ENCODE peak calls at places on chromosomes 3 and 15, in four cellular contexts. One of them, this sample, is unnamed.

GRCh38 chr15:74464897-74465296 is 3.9 kb upstream of the UBL7 start:
- DNase-seq in endothelial cell: no peak
- DNase-seq in A549: no peak
- DNase-seq in stimulated activated CD4-positive, alpha-beta T cell treated with anti-CD3 and anti-CD28 coated beads, Interleukin-15, amount 100 ng/mL, for 1 hour: no peak
- DNase-seq in this sample: no peak

GRCh38 chr15:71136159-71137137 is 21.2 kb downstream of the THSD4 start:
- DNase-seq in endothelial cell: no peak
- DNase-seq in A549: peak; percentile 70
- DNase-seq in stimulated activated CD4-positive, alpha-beta T cell treated with anti-CD3 and anti-CD28 coated beads, Interleukin-15, amount 100 ng/mL, for 1 hour: no peak
- DNase-seq in this sample: no peak

GRCh38 chr3:62567097-62568021 is 194.0 kb upstream of the FEZF2 start:
- DNase-seq in endothelial cell: no peak
- DNase-seq in A549: no peak
- DNase-seq in stimulated activated CD4-positive, alpha-beta T cell treated with anti-CD3 and anti-CD28 coated beads, Interleukin-15, amount 100 ng/mL, for 1 hour: no peak
- DNase-seq in this sample: no peak

GRCh38 chr3:162491957-162492356 is 995.3 kb downstream of the OTOL1 start:
- DNase-seq in endothelial cell: no peak
- DNase-seq in A549: no peak
- DNase-seq in stimulated activated CD4-positive, alpha-beta T cell treated with anti-CD3 and anti-CD28 coated beads, Interleukin-15, amount 100 ng/mL, for 1 hour: no peak
- DNase-seq in this sample: no peak

GRCh38 chr3:50227390-50228183 is 8.4 kb upstream of the GNAI2 start:
- DNase-seq in endothelial cell: peak; percentile 87
- DNase-seq in A549: peak; percentile 87
- DNase-seq in stimulated activated CD4-positive, alpha-beta T cell treated with anti-CD3 and anti-CD28 coated beads, Interleukin-15, amount 100 ng/mL, for 1 hour: peak; percentile 86
- DNase-seq in this sample: peak; percentile 86

GRCh38 chr3:187025656-187026320 is 95.5 kb downstream of the ST6GAL1 start:
- DNase-seq in endothelial cell: no peak
- DNase-seq in A549: no peak
- DNase-seq in stimulated activated CD4-positive, alpha-beta T cell treated with anti-CD3 and anti-CD28 coated beads, Interleukin-15, amount 100 ng/mL, for 1 hour: no peak
- DNase-seq in this sample: no peak

GRCh38 chr3:183123891-183124290 is 24.6 kb upstream of the MCCC1 start:
- DNase-seq in endothelial cell: no peak
- DNase-seq in A549: no peak
- DNase-seq in stimulated activated CD4-positive, alpha-beta T cell treated with anti-CD3 and anti-CD28 coated beads, Interleukin-15, amount 100 ng/mL, for 1 hour: no peak
- DNase-seq in this sample: no peak

GRCh38 chr3:55557549-55557948 is 70.4 kb upstream of the WNT5A start:
- DNase-seq in endothelial cell: no peak
- DNase-seq in A549: no peak
- DNase-seq in stimulated activated CD4-positive, alpha-beta T cell treated with anti-CD3 and anti-CD28 coated beads, Interleukin-15, amount 100 ng/mL, for 1 hour: no peak
- DNase-seq in this sample: no peak

GRCh38 chr3:53650424-53650823 is 156.0 kb downstream of the CACNA1D start:
- DNase-seq in endothelial cell: no peak
- DNase-seq in A549: no peak
- DNase-seq in stimulated activated CD4-positive, alpha-beta T cell treated with anti-CD3 and anti-CD28 coated beads, Interleukin-15, amount 100 ng/mL, for 1 hour: no peak
- DNase-seq in this sample: no peak

GRCh38 chr15:89395461-89395875 is 60.8 kb upstream of the POLG start:
- DNase-seq in endothelial cell: no peak
- DNase-seq in A549: no peak
- DNase-seq in stimulated activated CD4-positive, alpha-beta T cell treated with anti-CD3 and anti-CD28 coated beads, Interleukin-15, amount 100 ng/mL, for 1 hour: no peak
- DNase-seq in this sample: no peak

GRCh38 chr3:40386213-40386612 is 771 bp upstream of the ENTPD3 start:
- DNase-seq in endothelial cell: no peak
- DNase-seq in A549: no peak
- DNase-seq in stimulated activated CD4-positive, alpha-beta T cell treated with anti-CD3 and anti-CD28 coated beads, Interleukin-15, amount 100 ng/mL, for 1 hour: no peak
- DNase-seq in this sample: no peak

GRCh38 chr15:91472316-91472756 is 372.3 kb downstream of the SV2B start:
- DNase-seq in endothelial cell: no peak
- DNase-seq in A549: no peak
- DNase-seq in stimulated activated CD4-positive, alpha-beta T cell treated with anti-CD3 and anti-CD28 coated beads, Interleukin-15, amount 100 ng/mL, for 1 hour: no peak
- DNase-seq in this sample: no peak

GRCh38 chr3:37700849-37701248 is 160.8 kb upstream of the CTDSPL start:
- DNase-seq in endothelial cell: no peak
- DNase-seq in A549: no peak
- DNase-seq in stimulated activated CD4-positive, alpha-beta T cell treated with anti-CD3 and anti-CD28 coated beads, Interleukin-15, amount 100 ng/mL, for 1 hour: no peak
- DNase-seq in this sample: no peak

GRCh38 chr15:45122719-45123118 is 7.0 kb downstream of the DUOXA1 start:
- DNase-seq in endothelial cell: no peak
- DNase-seq in A549: no peak
- DNase-seq in stimulated activated CD4-positive, alpha-beta T cell treated with anti-CD3 and anti-CD28 coated beads, Interleukin-15, amount 100 ng/mL, for 1 hour: no peak
- DNase-seq in this sample: no peak

GRCh38 chr3:10883478-10884234 is 67.6 kb downstream of the SLC6A11 start:
- DNase-seq in endothelial cell: peak; percentile 51
- DNase-seq in A549: peak; percentile 18
- DNase-seq in stimulated activated CD4-positive, alpha-beta T cell treated with anti-CD3 and anti-CD28 coated beads, Interleukin-15, amount 100 ng/mL, for 1 hour: no peak
- DNase-seq in this sample: no peak

GRCh38 chr3:30631237-30631961 is 25.0 kb downstream of the TGFBR2 start:
- DNase-seq in endothelial cell: no peak
- DNase-seq in A549: no peak
- DNase-seq in stimulated activated CD4-positive, alpha-beta T cell treated with anti-CD3 and anti-CD28 coated beads, Interleukin-15, amount 100 ng/mL, for 1 hour: no peak
- DNase-seq in this sample: no peak

GRCh38 chr3:128152419-128153155 is 694 bp upstream of the EEFSEC start:
- DNase-seq in endothelial cell: no peak
- DNase-seq in A549: no peak
- DNase-seq in stimulated activated CD4-positive, alpha-beta T cell treated with anti-CD3 and anti-CD28 coated beads, Interleukin-15, amount 100 ng/mL, for 1 hour: no peak
- DNase-seq in this sample: no peak

GRCh38 chr3:100254168-100254777 is 6.5 kb upstream of the TBC1D23 start:
- DNase-seq in endothelial cell: peak; percentile 53
- DNase-seq in A549: peak; percentile 42
- DNase-seq in stimulated activated CD4-positive, alpha-beta T cell treated with anti-CD3 and anti-CD28 coated beads, Interleukin-15, amount 100 ng/mL, for 1 hour: no peak
- DNase-seq in this sample: peak; percentile 27

GRCh38 chr3:184513276-184514150 is 48.1 kb upstream of the EPHB3 start:
- DNase-seq in endothelial cell: peak; percentile 97
- DNase-seq in A549: peak; percentile 84
- DNase-seq in stimulated activated CD4-positive, alpha-beta T cell treated with anti-CD3 and anti-CD28 coated beads, Interleukin-15, amount 100 ng/mL, for 1 hour: peak; percentile 71
- DNase-seq in this sample: peak; percentile 74

GRCh38 chr3:134463676-134464611 is 21.8 kb downstream of the ANAPC13 start:
- DNase-seq in endothelial cell: peak; percentile 28
- DNase-seq in A549: no peak
- DNase-seq in stimulated activated CD4-positive, alpha-beta T cell treated with anti-CD3 and anti-CD28 coated beads, Interleukin-15, amount 100 ng/mL, for 1 hour: no peak
- DNase-seq in this sample: peak; percentile 89

GRCh38 chr3:61574854-61575253 is 13.5 kb downstream of the PTPRG start:
- DNase-seq in endothelial cell: no peak
- DNase-seq in A549: no peak
- DNase-seq in stimulated activated CD4-positive, alpha-beta T cell treated with anti-CD3 and anti-CD28 coated beads, Interleukin-15, amount 100 ng/mL, for 1 hour: no peak
- DNase-seq in this sample: no peak

GRCh38 chr3:50616770-50617095 is 218 bp upstream of the MAPKAPK3 start:
- DNase-seq in endothelial cell: peak; percentile 81
- DNase-seq in A549: peak; percentile 83
- DNase-seq in stimulated activated CD4-positive, alpha-beta T cell treated with anti-CD3 and anti-CD28 coated beads, Interleukin-15, amount 100 ng/mL, for 1 hour: peak; percentile 93
- DNase-seq in this sample: peak; percentile 91

GRCh38 chr3:16322189-16322588 is 57.2 kb downstream of the OXNAD1 start:
- DNase-seq in endothelial cell: no peak
- DNase-seq in A549: no peak
- DNase-seq in stimulated activated CD4-positive, alpha-beta T cell treated with anti-CD3 and anti-CD28 coated beads, Interleukin-15, amount 100 ng/mL, for 1 hour: no peak
- DNase-seq in this sample: no peak

GRCh38 chr3:190070623-190071347 is 49.9 kb downstream of the P3H2 start:
- DNase-seq in endothelial cell: no peak
- DNase-seq in A549: no peak
- DNase-seq in stimulated activated CD4-positive, alpha-beta T cell treated with anti-CD3 and anti-CD28 coated beads, Interleukin-15, amount 100 ng/mL, for 1 hour: no peak
- DNase-seq in this sample: no peak

GRCh38 chr3:60660026-60660425 is 591.2 kb downstream of the FHIT start:
- DNase-seq in endothelial cell: peak; percentile 37
- DNase-seq in A549: no peak
- DNase-seq in stimulated activated CD4-positive, alpha-beta T cell treated with anti-CD3 and anti-CD28 coated beads, Interleukin-15, amount 100 ng/mL, for 1 hour: no peak
- DNase-seq in this sample: no peak

GRCh38 chr3:53486961-53487654 is 7.3 kb upstream of the CACNA1D start:
- DNase-seq in endothelial cell: no peak
- DNase-seq in A549: no peak
- DNase-seq in stimulated activated CD4-positive, alpha-beta T cell treated with anti-CD3 and anti-CD28 coated beads, Interleukin-15, amount 100 ng/mL, for 1 hour: no peak
- DNase-seq in this sample: no peak

GRCh38 chr3:113533534-113533892 is 1.2 kb downstream of the SIDT1 start:
- DNase-seq in endothelial cell: no peak
- DNase-seq in A549: no peak
- DNase-seq in stimulated activated CD4-positive, alpha-beta T cell treated with anti-CD3 and anti-CD28 coated beads, Interleukin-15, amount 100 ng/mL, for 1 hour: no peak
- DNase-seq in this sample: no peak

GRCh38 chr3:36372534-36372935 is 7.8 kb upstream of the STAC start:
- DNase-seq in endothelial cell: no peak
- DNase-seq in A549: no peak
- DNase-seq in stimulated activated CD4-positive, alpha-beta T cell treated with anti-CD3 and anti-CD28 coated beads, Interleukin-15, amount 100 ng/mL, for 1 hour: no peak
- DNase-seq in this sample: no peak

GRCh38 chr15:57902155-57902554 is 163.4 kb downstream of the ALDH1A2 start:
- DNase-seq in endothelial cell: no peak
- DNase-seq in A549: no peak
- DNase-seq in stimulated activated CD4-positive, alpha-beta T cell treated with anti-CD3 and anti-CD28 coated beads, Interleukin-15, amount 100 ng/mL, for 1 hour: no peak
- DNase-seq in this sample: no peak

GRCh38 chr3:138249636-138250035 is 62.5 kb downstream of the ARMC8 start:
- DNase-seq in endothelial cell: no peak
- DNase-seq in A549: no peak
- DNase-seq in stimulated activated CD4-positive, alpha-beta T cell treated with anti-CD3 and anti-CD28 coated beads, Interleukin-15, amount 100 ng/mL, for 1 hour: no peak
- DNase-seq in this sample: no peak

GRCh38 chr3:87732294-87732693 is 326.5 kb downstream of the CGGBP1 start:
- DNase-seq in endothelial cell: no peak
- DNase-seq in A549: no peak
- DNase-seq in stimulated activated CD4-positive, alpha-beta T cell treated with anti-CD3 and anti-CD28 coated beads, Interleukin-15, amount 100 ng/mL, for 1 hour: no peak
- DNase-seq in this sample: no peak

GRCh38 chr3:171088984-171089754 is 62.6 kb upstream of the SLC2A2 start:
- DNase-seq in endothelial cell: no peak
- DNase-seq in A549: no peak
- DNase-seq in stimulated activated CD4-positive, alpha-beta T cell treated with anti-CD3 and anti-CD28 coated beads, Interleukin-15, amount 100 ng/mL, for 1 hour: no peak
- DNase-seq in this sample: no peak

GRCh38 chr15:39641187-39641889 is 60.5 kb downstream of the THBS1 start:
- DNase-seq in endothelial cell: no peak
- DNase-seq in A549: no peak
- DNase-seq in stimulated activated CD4-positive, alpha-beta T cell treated with anti-CD3 and anti-CD28 coated beads, Interleukin-15, amount 100 ng/mL, for 1 hour: no peak
- DNase-seq in this sample: no peak

GRCh38 chr15:48992096-48992495 is 28.4 kb upstream of the SHC4 start:
- DNase-seq in endothelial cell: no peak
- DNase-seq in A549: no peak
- DNase-seq in stimulated activated CD4-positive, alpha-beta T cell treated with anti-CD3 and anti-CD28 coated beads, Interleukin-15, amount 100 ng/mL, for 1 hour: no peak
- DNase-seq in this sample: no peak

GRCh38 chr3:173066044-173066679 is 74.9 kb downstream of the SPATA16 start:
- DNase-seq in endothelial cell: no peak
- DNase-seq in A549: no peak
- DNase-seq in stimulated activated CD4-positive, alpha-beta T cell treated with anti-CD3 and anti-CD28 coated beads, Interleukin-15, amount 100 ng/mL, for 1 hour: no peak
- DNase-seq in this sample: no peak

GRCh38 chr3:105367406-105368213 is 901 bp downstream of the ALCAM start:
- DNase-seq in endothelial cell: peak; percentile 39
- DNase-seq in A549: peak; percentile 27
- DNase-seq in stimulated activated CD4-positive, alpha-beta T cell treated with anti-CD3 and anti-CD28 coated beads, Interleukin-15, amount 100 ng/mL, for 1 hour: peak; percentile 40
- DNase-seq in this sample: no peak

GRCh38 chr3:29240248-29240647 is 40.6 kb upstream of the RBMS3 start:
- DNase-seq in endothelial cell: no peak
- DNase-seq in A549: no peak
- DNase-seq in stimulated activated CD4-positive, alpha-beta T cell treated with anti-CD3 and anti-CD28 coated beads, Interleukin-15, amount 100 ng/mL, for 1 hour: no peak
- DNase-seq in this sample: no peak